ENCODE peak calls at places on chromosome 10, in four cellular contexts. U is right cardiac atrium, E is PC-3, O is foreskin keratinocyte. H is an unnamed sample.

GRCh38 chr10:69902835-69903535 is 101.3 kb downstream of the COL13A1 start:
- ATAC-seq in U (peak), E (peak), O (no peak), H (no peak)

GRCh38 chr10:73480158-73480557 is 15.7 kb downstream of the PPP3CB start:
- ATAC-seq in U (no peak), E (peak), O (peak), H (peak)

GRCh38 chr10:11227103-11227502 is 209.4 kb downstream of the CELF2 start:
- ATAC-seq in U (no peak), E (no peak), O (no peak), H (peak)

GRCh38 chr10:77269163-77269562 is 368.4 kb downstream of the KCNMA1 start:
- ATAC-seq in U (no peak), E (no peak), O (no peak), H (no peak)

GRCh38 chr10:11539191-11539868 is 72.1 kb downstream of the USP6NL start:
- ATAC-seq in U (peak), E (peak), O (peak), H (peak)

GRCh38 chr10:51786016-51786683 is 86.8 kb upstream of the CSTF2T start:
- ATAC-seq in U (no peak), E (no peak), O (no peak), H (no peak)

GRCh38 chr10:34547283-34547682 is 267.8 kb downstream of the PARD3 start:
- ATAC-seq in U (no peak), E (peak), O (no peak), H (no peak)

GRCh38 chr10:110459600-110459999 is 38.1 kb upstream of the DUSP5 start:
- ATAC-seq in U (no peak), E (no peak), O (no peak), H (no peak)